ENCODE peak calls at places on chromosomes 12 and 14, in eight cellular contexts. Z is suprapubic skin, O is stomach, Y is HepG2, U is transverse colon, D is A549, H is ovary, E is K562. V is an unnamed sample.

GRCh38 chr12:113852273-113852672 is 113.9 kb downstream of the RBM19 start:
- DNase-seq in E (no peak), U (no peak), O (no peak), D (no peak), H (no peak), Y (no peak), Z (no peak), V (no peak)

GRCh38 chr12:57837779-57838562 is 8.6 kb downstream of the CTDSP2 start:
- DNase-seq in Y (no peak), H (no peak), Z (no peak), U (no peak), O (no peak), D (no peak), E (no peak), V (no peak)

GRCh38 chr12:82325540-82326336 is 32.4 kb downstream of the CCDC59 start:
- DNase-seq in U (no peak), H (no peak), Z (no peak), D (no peak), Y (no peak), E (no peak), O (no peak), V (no peak)

GRCh38 chr14:36450550-36450949 is 69.5 kb downstream of the NKX2-1 start:
- DNase-seq in O (no peak), E (peak), D (peak), Y (no peak), H (no peak), U (no peak), Z (no peak), V (no peak)

GRCh38 chr14:69481815-69482568 is 2.5 kb upstream of the PLEKHD1 start:
- DNase-seq in D (no peak), O (no peak), Z (no peak), E (peak), H (no peak), U (no peak), Y (no peak), V (no peak)

GRCh38 chr14:53367631-53368030 is 214.5 kb upstream of the DDHD1 start:
- DNase-seq in H (no peak), O (no peak), D (no peak), E (no peak), Y (no peak), U (no peak), Z (no peak), V (no peak)

GRCh38 chr14:56331815-56332214 is 213.6 kb downstream of the PELI2 start:
- DNase-seq in D (no peak), E (no peak), O (no peak), Y (no peak), Z (no peak), U (no peak), H (peak), V (no peak)

GRCh38 chr12:52156757-52157565 is 34.9 kb downstream of the KRT80 start:
- DNase-seq in D (peak), Y (peak), H (peak), U (peak), E (peak), Z (peak), O (peak), V (peak)

GRCh38 chr12:110689601-110690430 is 901 bp upstream of the HVCN1 start:
- DNase-seq in E (peak), H (peak), U (peak), Z (no peak), Y (no peak), O (peak), D (no peak), V (no peak)

GRCh38 chr12:124927325-124928094 is 13.1 kb upstream of the UBC start:
- DNase-seq in Z (peak), Y (peak), E (peak), H (peak), O (peak), D (peak), U (peak), V (peak)

GRCh38 chr14:104388631-104389325 is 190.8 kb upstream of the C14orf180 start:
- DNase-seq in D (no peak), Y (no peak), Z (peak), U (no peak), E (no peak), H (peak), O (peak), V (no peak)

GRCh38 chr12:24751181-24751580 is 197.7 kb downstream of the BCAT1 start:
- DNase-seq in U (no peak), Z (no peak), H (no peak), O (no peak), D (no peak), E (no peak), Y (no peak), V (no peak)

GRCh38 chr12:122147514-122148290 is 26.3 kb downstream of the IL31 start:
- DNase-seq in Y (no peak), E (no peak), H (no peak), O (no peak), U (no peak), D (no peak), Z (no peak), V (no peak)

GRCh38 chr12:132167610-132168310 is 23.5 kb downstream of the NOC4L start:
- DNase-seq in O (no peak), H (no peak), D (no peak), U (no peak), E (no peak), Z (no peak), Y (no peak), V (no peak)

GRCh38 chr12:89542912-89543592 is 17.2 kb upstream of the POC1B start:
- DNase-seq in Y (peak), Z (no peak), E (peak), O (peak), D (peak), U (peak), H (peak), V (peak)

GRCh38 chr12:132842449-132843045 is 13.9 kb upstream of the GOLGA3 start:
- DNase-seq in E (no peak), U (no peak), H (no peak), O (no peak), Z (no peak), D (no peak), Y (no peak), V (no peak)

GRCh38 chr12:1933342-1933992 is 15.0 kb upstream of the CACNA2D4 start:
- DNase-seq in Z (no peak), Y (no peak), U (no peak), H (no peak), E (no peak), D (no peak), O (peak), V (no peak)

GRCh38 chr12:130013771-130014484 is 110.1 kb upstream of the TMEM132D start:
- DNase-seq in Z (no peak), U (peak), Y (peak), O (peak), H (no peak), E (peak), D (peak), V (no peak)

GRCh38 chr12:47080725-47081502 is 1.2 kb upstream of the AMIGO2 start:
- DNase-seq in U (peak), E (peak), H (peak), D (peak), Z (peak), O (peak), Y (no peak), V (no peak)

GRCh38 chr12:4829793-4830162 is 79.9 kb upstream of the KCNA1 start:
- DNase-seq in U (no peak), O (no peak), Y (no peak), Z (no peak), E (no peak), D (no peak), H (no peak), V (no peak)

GRCh38 chr12:104667139-104667538 is 210.4 kb downstream of the CHST11 start:
- DNase-seq in U (no peak), Y (no peak), O (no peak), Z (no peak), H (no peak), E (no peak), D (no peak), V (no peak)

GRCh38 chr14:104510794-104511611 is 68.6 kb upstream of the C14orf180 start:
- DNase-seq in U (no peak), O (peak), D (no peak), E (no peak), Y (no peak), Z (no peak), H (no peak), V (peak)

GRCh38 chr12:106673151-106673550 is 90.3 kb downstream of the RFX4 start:
- DNase-seq in Y (no peak), E (no peak), O (no peak), D (no peak), H (no peak), Z (no peak), U (no peak), V (peak)

GRCh38 chr14:32633214-32633864 is 304.2 kb downstream of the AKAP6 start:
- DNase-seq in D (no peak), U (no peak), O (no peak), Z (no peak), E (no peak), H (no peak), Y (no peak), V (no peak)

GRCh38 chr14:31902002-31902401 is 175.1 kb upstream of the ARHGAP5 start:
- DNase-seq in H (no peak), E (peak), U (no peak), Y (peak), D (no peak), Z (no peak), O (peak), V (no peak)

GRCh38 chr14:102362084-102362483 is 606 bp downstream of the CINP start:
- DNase-seq in U (no peak), H (no peak), E (peak), Z (no peak), Y (no peak), O (no peak), D (no peak), V (no peak)

DNA sequence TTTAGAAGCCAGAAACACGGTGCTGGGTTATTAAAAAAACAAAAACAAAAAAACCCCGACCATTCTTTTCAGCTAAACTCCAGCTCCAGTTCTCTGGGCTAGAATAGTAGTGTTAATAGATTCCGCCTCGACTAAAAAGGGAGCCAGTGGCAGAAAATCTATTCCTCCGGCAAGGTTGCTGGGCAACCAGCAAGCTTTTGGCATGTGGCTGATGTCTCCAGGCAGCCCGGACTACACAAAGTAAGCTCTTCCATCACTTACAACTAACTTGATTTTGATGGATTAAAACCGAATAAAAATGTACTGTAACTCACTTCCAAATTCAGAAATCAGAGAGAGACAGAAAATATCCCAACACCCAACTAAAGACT is 126.4 kb upstream of the FOXN3 start:
- DNase-seq in Z (no peak), U (no peak), H (peak), Y (no peak), O (peak), D (no peak), E (no peak), V (peak)
- H3K27ac ChIP-seq in Z (no peak), U (no peak), H (no peak), Y (no peak), O (peak), D (no peak), E (no peak), V (no peak)

DNA sequence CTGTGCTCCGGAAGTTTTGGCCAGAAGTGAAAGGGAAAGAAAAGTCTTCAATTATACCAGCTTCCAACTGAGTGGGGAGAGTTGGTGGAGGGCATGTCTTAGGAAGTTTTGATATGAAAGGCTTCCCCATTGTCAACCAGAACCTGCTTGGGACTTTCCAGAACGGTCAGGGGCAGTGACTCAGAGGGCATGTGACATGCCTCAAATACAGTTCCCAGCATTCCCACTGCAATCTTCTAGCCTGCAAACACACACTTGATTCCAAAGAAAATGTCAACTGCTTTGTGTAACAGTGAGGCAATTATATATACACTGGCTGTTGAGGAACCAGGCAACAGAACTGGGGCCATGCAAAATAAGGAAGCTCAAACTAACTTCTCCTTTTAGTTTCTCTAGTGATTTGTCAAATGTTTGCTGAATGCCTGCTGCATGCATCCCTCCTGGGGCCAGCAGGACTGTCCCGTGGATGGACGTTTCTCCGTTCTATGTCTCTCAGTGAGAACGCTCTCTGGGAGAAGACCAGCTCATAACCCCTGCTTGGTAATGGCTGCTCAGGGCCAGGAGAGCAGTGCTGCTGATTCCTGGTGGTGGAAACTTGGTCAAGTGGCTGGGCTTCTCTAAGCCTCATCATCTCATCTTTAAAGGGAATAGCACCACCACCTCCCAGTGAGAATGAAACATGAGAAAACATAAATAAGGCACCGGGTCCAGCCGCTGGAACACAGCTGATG is 18.3 kb downstream of the SLC25A47 start:
- DNase-seq in Y (no peak), Z (no peak), E (no peak), D (peak), U (no peak), H (no peak), O (peak), V (no peak)
- TF ChIP-seq EP300 in Y (no peak), Z (no peak), E (no peak), D (no peak), U (no peak), H (no peak), O (no peak), V (no peak)

GRCh38 chr14:70808402-70809237 is 693 bp downstream of the MAP3K9 start:
- DNase-seq in Z (peak), E (no peak), Y (no peak), D (peak), O (peak), H (peak), U (peak), V (no peak)
- H3K27ac ChIP-seq in Z (peak), E (no peak), Y (peak), D (peak), O (peak), H (peak), U (peak), V (peak)

DNA sequence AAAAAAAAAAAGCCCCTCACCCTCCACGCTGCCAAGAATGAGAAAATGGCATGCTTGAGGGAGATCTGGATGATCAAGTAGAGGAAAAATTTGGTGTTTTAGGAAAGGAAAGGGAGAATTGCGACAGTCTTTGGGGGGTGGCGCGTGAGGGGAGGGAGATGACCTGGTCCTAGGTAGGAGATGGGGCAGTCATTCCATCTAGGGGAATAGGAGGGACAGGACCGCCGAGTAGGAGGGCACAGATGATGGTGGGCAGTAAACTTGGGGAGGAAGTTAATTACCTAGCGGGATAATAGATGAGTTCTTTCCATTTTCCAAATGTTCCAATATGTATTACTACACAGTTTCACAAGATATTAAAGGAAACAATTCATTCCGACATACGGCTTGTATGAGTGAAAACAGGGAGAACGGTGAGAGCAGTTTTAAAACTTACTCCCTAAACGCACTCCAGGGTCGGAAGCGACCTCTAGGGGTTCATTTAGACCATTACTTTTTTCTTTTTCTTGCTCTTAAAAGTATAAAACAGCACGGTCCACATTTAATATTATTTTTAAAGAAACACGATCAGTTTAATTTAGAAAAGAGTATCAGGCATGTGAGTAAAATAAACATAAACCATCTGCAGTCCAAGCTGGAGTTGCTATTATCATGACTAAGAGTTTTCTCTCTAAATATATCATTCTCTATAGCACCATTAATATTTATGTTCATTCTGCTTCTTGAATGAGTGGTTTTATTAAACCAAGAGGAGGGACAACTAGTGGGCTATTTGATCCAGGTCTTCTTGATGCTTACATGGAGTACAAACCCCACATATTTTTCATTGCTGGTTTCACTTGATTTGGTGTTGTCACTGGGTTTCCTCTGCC is 3.0 kb upstream of the FNTB start:
- DNase-seq in O (peak), H (no peak), U (peak), Z (no peak), D (peak), E (peak), Y (peak), V (no peak)
- TF ChIP-seq EP300 in O (no peak), H (no peak), U (no peak), Z (no peak), D (no peak), E (no peak), Y (no peak), V (no peak)